ENCODE peak calls at places on chromosomes 16 and 17, in six cellular contexts. A is SHP77; C is stimulated activated CD8-positive, alpha-beta memory T cell treated with anti-CD3 and anti-CD28 coated beads, Interleukin-4, amount 100 ng/mL, for 1 hour; S is iris pigment epithelial cell; D is astrocyte of the spinal cord; Q is left ventricle myocardium inferior. G is an unnamed sample.
A peak's percentile ranks its signal among the peaks of the same experiment; 100 is the strongest.

GRCh38 chr17:80856863-80857488 is 134.7 kb upstream of the CHMP6 start:
- DNase-seq in A (no peak), C (no peak), S (no peak), D (no peak), Q (no peak), G (no peak)

GRCh38 chr16:77555781-77556180 is 120.9 kb upstream of the ADAMTS18 start:
- DNase-seq in A (no peak), C (no peak), S (peak; percentile 15), D (no peak), Q (no peak), G (no peak)

GRCh38 chr16:23026777-23027362 is 122.4 kb downstream of the USP31 start:
- DNase-seq in A (no peak), C (no peak), S (peak; percentile 20), D (peak; percentile 5), Q (no peak), G (no peak)

GRCh38 chr16:31351937-31352315 is 3.0 kb upstream of the ITGAX start:
- DNase-seq in A (no peak), C (no peak), S (peak; percentile 3), D (no peak), Q (no peak), G (no peak)

GRCh38 chr16:22402191-22402590 is 27.8 kb upstream of the CDR2 start:
- DNase-seq in A (no peak), C (no peak), S (peak; percentile 47), D (no peak), Q (no peak), G (no peak)

GRCh38 chr16:69095179-69095578 is 10.3 kb upstream of the HAS3 start:
- DNase-seq in A (no peak), C (no peak), S (no peak), D (no peak), Q (no peak), G (no peak)

GRCh38 chr17:58054641-58055040 is 28.6 kb upstream of the DYNLL2 start:
- DNase-seq in A (no peak), C (no peak), S (no peak), D (no peak), Q (no peak), G (no peak)

GRCh38 chr16:23981429-23982399 is 145.9 kb downstream of the PRKCB start:
- DNase-seq in A (no peak), C (no peak), S (no peak), D (no peak), Q (no peak), G (no peak)

GRCh38 chr17:77349976-77350830 is 209.4 kb downstream of the SEC14L1 start:
- DNase-seq in A (no peak), C (no peak), S (peak; percentile 88), D (peak; percentile 67), Q (no peak), G (no peak)

GRCh38 chr17:20961551-20961950 is 81.3 kb downstream of the USP22 start:
- DNase-seq in A (no peak), C (no peak), S (no peak), D (no peak), Q (no peak), G (no peak)

GRCh38 chr17:69967910-69968411 is 107.1 kb upstream of the KCNJ16 start:
- DNase-seq in A (no peak), C (no peak), S (peak; percentile 97), D (peak; percentile 99), Q (no peak), G (no peak)

GRCh38 chr17:62995377-62995885 is 29.4 kb downstream of the TANC2 start:
- DNase-seq in A (peak; percentile 35), C (no peak), S (peak; percentile 54), D (peak; percentile 56), Q (no peak), G (peak; percentile 18)

GRCh38 chr17:45906237-45906636 is 11.9 kb downstream of the MAPT start:
- DNase-seq in A (peak; percentile 44), C (no peak), S (no peak), D (no peak), Q (no peak), G (peak; percentile 86)

GRCh38 chr17:30091771-30092170 is 24.8 kb upstream of the NSRP1 start:
- DNase-seq in A (no peak), C (no peak), S (peak; percentile 39), D (peak; percentile 69), Q (no peak), G (no peak)

GRCh38 chr17:40345161-40346034 is 19.1 kb downstream of the GJD3 start:
- DNase-seq in A (no peak), C (no peak), S (peak; percentile 61), D (peak; percentile 68), Q (peak; percentile 84), G (no peak)